ENCODE peak calls at places on chromosomes 5 and 9, in five cellular contexts. One of them, this sample, is unnamed.
A peak's percentile ranks its signal among the peaks of the same experiment; 100 is the strongest.

GRCh38 chr5:112238473-112238872 is 180.6 kb downstream of the EPB41L4A start:
- DNase-seq in Peyer's patch: no peak
- DNase-seq in transverse colon: no peak
- DNase-seq in fibroblast of lung: no peak
- DNase-seq in upper lobe of right lung: no peak
- DNase-seq in this sample: no peak

GRCh38 chr5:137619191-137619870 is 116.6 kb downstream of the KLHL3 start:
- DNase-seq in Peyer's patch: no peak
- DNase-seq in transverse colon: no peak
- DNase-seq in fibroblast of lung: peak; percentile 87
- DNase-seq in upper lobe of right lung: no peak
- DNase-seq in this sample: no peak

GRCh38 chr9:87123830-87124229 is 176.5 kb upstream of the GAS1 start:
- DNase-seq in Peyer's patch: no peak
- DNase-seq in transverse colon: no peak
- DNase-seq in fibroblast of lung: no peak
- DNase-seq in upper lobe of right lung: no peak
- DNase-seq in this sample: no peak

GRCh38 chr5:111486926-111487325 is 25.4 kb downstream of the STARD4 start:
- DNase-seq in Peyer's patch: no peak
- DNase-seq in transverse colon: no peak
- DNase-seq in fibroblast of lung: no peak
- DNase-seq in upper lobe of right lung: no peak
- DNase-seq in this sample: no peak

GRCh38 chr9:122897969-122898368 is 7.2 kb downstream of the RC3H2 start:
- DNase-seq in Peyer's patch: no peak
- DNase-seq in transverse colon: no peak
- DNase-seq in fibroblast of lung: no peak
- DNase-seq in upper lobe of right lung: no peak
- DNase-seq in this sample: no peak

GRCh38 chr5:155767480-155767879 is 559.5 kb upstream of the SGCD start:
- DNase-seq in Peyer's patch: no peak
- DNase-seq in transverse colon: no peak
- DNase-seq in fibroblast of lung: no peak
- DNase-seq in upper lobe of right lung: no peak
- DNase-seq in this sample: no peak

GRCh38 chr9:119304566-119304965 is 64.7 kb downstream of the BRINP1 start:
- DNase-seq in Peyer's patch: no peak
- DNase-seq in transverse colon: no peak
- DNase-seq in fibroblast of lung: no peak
- DNase-seq in upper lobe of right lung: no peak
- DNase-seq in this sample: no peak

GRCh38 chr5:62419609-62420008 is 7.0 kb downstream of the IPO11 start:
- DNase-seq in Peyer's patch: no peak
- DNase-seq in transverse colon: no peak
- DNase-seq in fibroblast of lung: no peak
- DNase-seq in upper lobe of right lung: no peak
- DNase-seq in this sample: no peak

GRCh38 chr5:86858452-86858851 is 240.7 kb downstream of the COX7C start:
- DNase-seq in Peyer's patch: no peak
- DNase-seq in transverse colon: no peak
- DNase-seq in fibroblast of lung: no peak
- DNase-seq in upper lobe of right lung: no peak
- DNase-seq in this sample: no peak

GRCh38 chr5:153400931-153401330 is 89.5 kb upstream of the GRIA1 start:
- DNase-seq in Peyer's patch: no peak
- DNase-seq in transverse colon: no peak
- DNase-seq in fibroblast of lung: no peak
- DNase-seq in upper lobe of right lung: no peak
- DNase-seq in this sample: no peak

GRCh38 chr9:105059260-105059659 is 131.3 kb upstream of the ABCA1 start:
- DNase-seq in Peyer's patch: no peak
- DNase-seq in transverse colon: no peak
- DNase-seq in fibroblast of lung: peak; percentile 44
- DNase-seq in upper lobe of right lung: no peak
- DNase-seq in this sample: no peak

GRCh38 chr9:128554155-128554862 is 1.9 kb downstream of the SPTAN1 start:
- DNase-seq in Peyer's patch: no peak
- DNase-seq in transverse colon: peak; percentile 49
- DNase-seq in fibroblast of lung: peak; percentile 84
- DNase-seq in upper lobe of right lung: no peak
- DNase-seq in this sample: no peak

GRCh38 chr9:128683340-128684064 is 5.5 kb upstream of the SET start:
- DNase-seq in Peyer's patch: peak; percentile 68
- DNase-seq in transverse colon: peak; percentile 77
- DNase-seq in fibroblast of lung: peak; percentile 62
- DNase-seq in upper lobe of right lung: peak; percentile 83
- DNase-seq in this sample: no peak

DNA sequence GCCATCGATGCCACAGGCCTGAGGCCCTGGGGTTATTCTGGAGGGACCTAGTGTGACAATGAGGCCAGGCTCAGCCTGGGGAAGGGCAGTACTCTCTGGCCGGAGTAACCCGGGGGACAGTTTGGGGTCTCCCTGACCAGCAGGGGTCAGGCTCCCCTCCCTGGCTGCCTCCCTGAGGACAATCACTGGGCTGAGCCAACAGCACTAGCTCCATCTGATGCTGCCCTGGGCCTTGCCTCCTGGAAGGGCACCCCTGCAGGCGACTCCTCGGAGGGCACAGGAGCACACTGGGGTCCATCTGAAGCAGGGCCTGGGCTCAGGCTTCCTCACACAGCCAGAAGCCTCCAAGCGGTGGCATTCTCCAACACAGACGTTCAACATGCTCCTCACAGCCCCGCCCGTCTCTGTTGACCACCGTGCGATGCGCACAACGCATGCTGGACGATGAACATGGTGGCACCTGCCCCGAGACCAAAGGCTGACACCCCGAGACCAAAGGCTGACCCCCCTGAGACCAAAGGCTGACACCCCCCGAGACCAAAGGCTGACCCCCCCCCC is 68.3 kb downstream of the ADAMTS2 start:
- DNase-seq in Peyer's patch: no peak
- DNase-seq in transverse colon: no peak
- DNase-seq in fibroblast of lung: no peak
- DNase-seq in upper lobe of right lung: no peak
- DNase-seq in this sample: no peak
- TF ChIP-seq CTCF in Peyer's patch: no peak
- TF ChIP-seq CTCF in transverse colon: no peak
- TF ChIP-seq CTCF in fibroblast of lung: no peak
- TF ChIP-seq CTCF in upper lobe of right lung: no peak
- TF ChIP-seq CTCF in this sample: no peak

DNA sequence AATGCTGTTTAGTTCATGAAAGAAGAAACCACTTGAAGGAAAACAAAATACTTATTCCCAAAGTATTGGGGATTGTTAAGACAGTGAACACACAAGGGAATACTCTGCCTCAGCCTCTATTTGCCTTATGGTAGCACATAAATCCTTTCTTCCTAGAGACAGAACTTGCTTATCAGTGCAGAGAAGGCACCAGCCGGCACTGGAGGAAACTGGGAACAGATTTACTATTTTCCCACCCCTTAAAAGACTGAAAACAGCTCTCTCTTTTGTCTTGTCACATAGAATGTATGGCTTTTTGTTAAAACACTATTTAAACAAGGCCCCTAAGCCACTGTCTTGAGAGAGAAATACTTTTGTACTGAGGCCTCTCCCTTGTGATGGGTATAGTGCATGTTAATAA is 40.7 kb upstream of the EDIL3 start:
- DNase-seq in Peyer's patch: no peak
- DNase-seq in transverse colon: no peak
- DNase-seq in fibroblast of lung: no peak
- DNase-seq in upper lobe of right lung: no peak
- DNase-seq in this sample: no peak
- H3K27ac ChIP-seq in Peyer's patch: no peak overlapping the region
- H3K27ac ChIP-seq in transverse colon: no peak overlapping the region
- H3K27ac ChIP-seq in fibroblast of lung: no peak overlapping the region
- H3K27ac ChIP-seq in upper lobe of right lung: no peak overlapping the region
- H3K27ac ChIP-seq in this sample: no peak overlapping the region

GRCh38 chr9:126219717-126220116 is 106.9 kb upstream of the MVB12B start:
- DNase-seq in Peyer's patch: no peak
- DNase-seq in transverse colon: no peak
- DNase-seq in fibroblast of lung: no peak
- DNase-seq in upper lobe of right lung: no peak
- DNase-seq in this sample: no peak
- H3K27me3 ChIP-seq in Peyer's patch: no peaks in the 10 kb centered on the region
- H3K27me3 ChIP-seq in transverse colon: peaks cover 58% of the 10 kb centered on the region
- H3K27me3 ChIP-seq in fibroblast of lung: peaks cover 12% of the 10 kb centered on the region
- H3K27me3 ChIP-seq in upper lobe of right lung: peaks cover 53% of the 10 kb centered on the region
- H3K27me3 ChIP-seq in this sample: peaks cover 72% of the 10 kb centered on the region

GRCh38 chr5:95887977-95888376 is 65.5 kb upstream of the GLRX start:
- DNase-seq in Peyer's patch: no peak
- DNase-seq in transverse colon: no peak
- DNase-seq in fibroblast of lung: no peak
- DNase-seq in upper lobe of right lung: no peak
- DNase-seq in this sample: no peak

GRCh38 chr5:95891499-95891898 is 69.0 kb upstream of the GLRX start:
- DNase-seq in Peyer's patch: no peak
- DNase-seq in transverse colon: no peak
- DNase-seq in fibroblast of lung: no peak
- DNase-seq in upper lobe of right lung: no peak
- DNase-seq in this sample: no peak

GRCh38 chr5:95895223-95895622 is 66.4 kb downstream of the ELL2 start:
- DNase-seq in Peyer's patch: no peak
- DNase-seq in transverse colon: no peak
- DNase-seq in fibroblast of lung: no peak
- DNase-seq in upper lobe of right lung: no peak
- DNase-seq in this sample: no peak

GRCh38 chr5:95895771-95896170 is 65.9 kb downstream of the ELL2 start:
- DNase-seq in Peyer's patch: no peak
- DNase-seq in transverse colon: no peak
- DNase-seq in fibroblast of lung: no peak
- DNase-seq in upper lobe of right lung: no peak
- DNase-seq in this sample: no peak

DNA sequence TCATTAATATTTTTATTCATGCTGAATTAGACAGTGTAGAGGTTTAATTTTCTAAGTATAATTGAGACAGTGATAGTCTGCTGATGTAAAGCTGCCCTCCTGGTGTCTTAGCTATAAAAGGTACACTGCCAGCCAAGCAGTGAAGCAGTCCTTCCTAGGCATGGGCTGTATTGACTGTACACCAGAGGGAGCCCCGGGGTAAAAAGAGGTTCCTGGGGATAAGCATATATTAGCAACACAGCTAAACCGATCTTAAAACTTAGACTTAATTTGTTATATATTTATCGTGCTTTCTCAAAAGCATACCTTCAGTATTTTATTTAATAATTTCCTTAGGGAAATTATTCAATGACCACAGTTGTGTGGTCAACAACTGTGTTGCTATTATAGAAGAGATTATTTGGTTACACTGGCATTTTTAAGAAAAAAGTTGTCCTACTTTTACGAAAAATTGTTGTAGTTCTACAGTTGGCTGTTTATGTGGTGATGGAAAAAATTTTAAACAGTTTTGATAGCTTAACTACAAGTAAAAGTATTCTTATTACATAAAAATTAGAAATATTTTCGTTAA is 68.8 kb downstream of the ELL2 start:
- DNase-seq in Peyer's patch: no peak
- DNase-seq in transverse colon: peak; percentile 44
- DNase-seq in fibroblast of lung: peak; percentile 68
- DNase-seq in upper lobe of right lung: no peak
- DNase-seq in this sample: no peak
- TF ChIP-seq CTCF in Peyer's patch: no peak
- TF ChIP-seq CTCF in transverse colon: peak; percentile 48
- TF ChIP-seq CTCF in fibroblast of lung: peak; percentile 38
- TF ChIP-seq CTCF in upper lobe of right lung: peak; percentile 42
- TF ChIP-seq CTCF in this sample: no peak

GRCh38 chr5:171956314-171956713 is 50.1 kb downstream of the FBXW11 start:
- DNase-seq in Peyer's patch: no peak
- DNase-seq in transverse colon: no peak
- DNase-seq in fibroblast of lung: no peak
- DNase-seq in upper lobe of right lung: no peak
- DNase-seq in this sample: no peak

GRCh38 chr5:171954721-171955120 is 51.7 kb downstream of the FBXW11 start:
- DNase-seq in Peyer's patch: no peak
- DNase-seq in transverse colon: no peak
- DNase-seq in fibroblast of lung: peak; percentile 21
- DNase-seq in upper lobe of right lung: no peak
- DNase-seq in this sample: no peak

GRCh38 chr5:171955761-171956160 is 50.7 kb downstream of the FBXW11 start:
- DNase-seq in Peyer's patch: no peak
- DNase-seq in transverse colon: no peak
- DNase-seq in fibroblast of lung: no peak
- DNase-seq in upper lobe of right lung: no peak
- DNase-seq in this sample: no peak

GRCh38 chr5:171951218-171951617 is 55.2 kb downstream of the FBXW11 start:
- DNase-seq in Peyer's patch: no peak
- DNase-seq in transverse colon: no peak
- DNase-seq in fibroblast of lung: no peak
- DNase-seq in upper lobe of right lung: no peak
- DNase-seq in this sample: no peak

DNA sequence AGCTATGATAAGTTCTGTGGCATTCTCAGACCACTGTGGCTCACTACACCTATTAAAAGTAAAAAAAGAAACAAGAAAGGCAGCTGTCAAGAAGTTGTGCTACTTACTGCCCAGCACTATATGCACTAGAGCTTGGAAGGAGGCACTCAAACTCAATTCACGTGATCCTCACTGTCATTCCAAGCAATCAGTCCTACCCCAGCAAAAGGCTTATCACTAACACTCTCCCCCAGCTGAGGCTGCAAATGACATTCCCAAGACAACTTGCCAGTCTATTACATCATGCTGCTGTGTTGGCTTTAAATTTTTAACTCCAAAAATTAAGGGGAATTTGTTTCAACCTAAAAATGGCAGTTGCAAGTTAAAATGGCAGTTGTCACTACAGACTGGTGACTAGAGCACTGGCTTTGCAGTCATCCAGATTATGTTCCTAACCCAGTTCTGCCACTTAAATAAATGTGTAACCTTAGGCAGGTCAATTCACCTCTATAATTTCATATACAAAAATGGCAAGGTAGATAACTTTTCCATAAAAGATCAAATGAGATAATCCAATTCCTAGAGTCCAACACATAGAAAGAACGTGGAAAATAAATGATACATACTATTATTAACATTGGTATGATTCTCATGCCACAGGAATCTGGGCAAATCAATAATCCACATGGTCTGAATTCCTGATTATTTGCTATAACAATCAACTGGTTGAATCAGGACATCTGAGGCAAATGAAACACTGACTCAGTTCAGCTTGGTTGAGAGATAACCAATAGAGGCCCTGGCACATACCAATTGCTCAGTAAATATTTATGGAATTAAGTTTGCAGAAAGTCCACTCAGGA is 52.4 kb downstream of the FBXW11 start:
- DNase-seq in Peyer's patch: no peak
- DNase-seq in transverse colon: no peak
- DNase-seq in fibroblast of lung: peak; percentile 69
- DNase-seq in upper lobe of right lung: no peak
- DNase-seq in this sample: no peak
- H3K27ac ChIP-seq in Peyer's patch: no peak overlapping the region
- H3K27ac ChIP-seq in transverse colon: no peak overlapping the region
- H3K27ac ChIP-seq in fibroblast of lung: peak overlapping the region; percentile 73
- H3K27ac ChIP-seq in upper lobe of right lung: no peak overlapping the region
- H3K27ac ChIP-seq in this sample: no peak overlapping the region

This sample was measured in CD4-positive, alpha-beta T cell.